ENCODE peak calls at places on chromosome 18, in six cellular contexts. One of them, this sample, is unnamed.

GRCh38 chr18:44651453-44651852 is 29.2 kb upstream of the SETBP1 start:
- DNase-seq in neuronal stem cell: no peak
- DNase-seq in IMR-90: peak; percentile 54
- DNase-seq in H1: no peak
- DNase-seq in H9: no peak
- DNase-seq in trophoblast cell: peak; percentile 63
- DNase-seq in this sample: peak; percentile 70

GRCh38 chr18:44411971-44412370 is 268.7 kb upstream of the SETBP1 start:
- DNase-seq in neuronal stem cell: no peak
- DNase-seq in IMR-90: no peak
- DNase-seq in H1: no peak
- DNase-seq in H9: no peak
- DNase-seq in trophoblast cell: no peak
- DNase-seq in this sample: no peak

GRCh38 chr18:26536032-26536431 is 12.3 kb downstream of the KCTD1 start:
- DNase-seq in neuronal stem cell: no peak
- DNase-seq in IMR-90: no peak
- DNase-seq in H1: no peak
- DNase-seq in H9: no peak
- DNase-seq in trophoblast cell: no peak
- DNase-seq in this sample: no peak

GRCh38 chr18:34287825-34288224 is 63.1 kb upstream of the NOL4 start:
- DNase-seq in neuronal stem cell: no peak
- DNase-seq in IMR-90: no peak
- DNase-seq in H1: no peak
- DNase-seq in H9: no peak
- DNase-seq in trophoblast cell: no peak
- DNase-seq in this sample: no peak

GRCh38 chr18:59501876-59502221 is 142.8 kb upstream of the LMAN1 start:
- DNase-seq in neuronal stem cell: no peak
- DNase-seq in IMR-90: no peak
- DNase-seq in H1: no peak
- DNase-seq in H9: no peak
- DNase-seq in trophoblast cell: no peak
- DNase-seq in this sample: no peak

GRCh38 chr18:79682896-79683625 is 3.5 kb downstream of the CTDP1 start:
- DNase-seq in neuronal stem cell: no peak
- DNase-seq in IMR-90: no peak
- DNase-seq in H1: no peak
- DNase-seq in H9: no peak
- DNase-seq in trophoblast cell: no peak
- DNase-seq in this sample: no peak

GRCh38 chr18:24071779-24072178 is 57.2 kb downstream of the TTC39C start:
- DNase-seq in neuronal stem cell: no peak
- DNase-seq in IMR-90: no peak
- DNase-seq in H1: no peak
- DNase-seq in H9: no peak
- DNase-seq in trophoblast cell: no peak
- DNase-seq in this sample: no peak

GRCh38 chr18:55448390-55448789 is 139.6 kb downstream of the TCF4 start:
- DNase-seq in neuronal stem cell: no peak
- DNase-seq in IMR-90: no peak
- DNase-seq in H1: no peak
- DNase-seq in H9: no peak
- DNase-seq in trophoblast cell: no peak
- DNase-seq in this sample: no peak

GRCh38 chr18:9612215-9612830 is 2.0 kb downstream of the PPP4R1 start:
- DNase-seq in neuronal stem cell: no peak
- DNase-seq in IMR-90: peak; percentile 58
- DNase-seq in H1: no peak
- DNase-seq in H9: no peak
- DNase-seq in trophoblast cell: peak; percentile 12
- DNase-seq in this sample: peak; percentile 66

GRCh38 chr18:13577091-13577697 is 149.2 kb downstream of the FAM210A start:
- DNase-seq in neuronal stem cell: no peak
- DNase-seq in IMR-90: peak; percentile 7
- DNase-seq in H1: no peak
- DNase-seq in H9: no peak
- DNase-seq in trophoblast cell: no peak
- DNase-seq in this sample: no peak

GRCh38 chr18:32460046-32460785 is 10.5 kb downstream of the GAREM1 start:
- DNase-seq in neuronal stem cell: no peak
- DNase-seq in IMR-90: no peak
- DNase-seq in H1: no peak
- DNase-seq in H9: no peak
- DNase-seq in trophoblast cell: no peak
- DNase-seq in this sample: no peak

GRCh38 chr18:7272268-7273049 is 41.6 kb downstream of the LRRC30 start:
- DNase-seq in neuronal stem cell: peak; percentile 63
- DNase-seq in IMR-90: peak; percentile 61
- DNase-seq in H1: peak; percentile 46
- DNase-seq in H9: peak; percentile 67
- DNase-seq in trophoblast cell: peak; percentile 65
- DNase-seq in this sample: peak; percentile 63

DNA sequence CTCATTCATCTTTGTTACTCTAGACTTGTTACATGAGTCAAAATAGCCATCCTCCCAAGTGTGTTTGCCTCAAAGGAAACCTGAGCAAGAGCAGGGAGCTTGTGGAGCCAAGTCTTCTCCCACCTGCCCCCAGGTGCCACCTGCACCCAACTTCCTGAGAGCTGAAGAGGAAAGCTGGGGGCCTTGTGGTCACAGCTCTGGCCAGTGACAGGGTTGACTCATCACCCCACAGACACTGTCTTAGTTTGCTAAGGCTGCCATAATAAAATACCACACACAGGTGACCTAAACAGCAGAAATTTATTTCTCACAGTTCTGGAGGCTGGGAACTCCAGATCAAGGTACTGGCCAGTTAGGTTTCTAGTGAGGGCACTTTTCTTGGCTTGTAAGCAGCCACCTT is 99.6 kb downstream of the TPGS2 start:
- DNase-seq in neuronal stem cell: no peak
- DNase-seq in IMR-90: no peak
- DNase-seq in H1: no peak
- DNase-seq in H9: no peak
- DNase-seq in trophoblast cell: no peak
- DNase-seq in this sample: no peak
- H3K14ac ChIP-seq in neuronal stem cell: no peak overlapping the region
- H3K14ac ChIP-seq in IMR-90: no peak overlapping the region
- H3K14ac ChIP-seq in H1: no peak overlapping the region
- H3K14ac ChIP-seq in H9: no peak overlapping the region
- H3K14ac ChIP-seq in trophoblast cell: no peak overlapping the region
- H3K14ac ChIP-seq in this sample: no peak overlapping the region

GRCh38 chr18:37612519-37612918 is 46.9 kb upstream of the CELF4 start:
- DNase-seq in neuronal stem cell: no peak
- DNase-seq in IMR-90: no peak
- DNase-seq in H1: no peak
- DNase-seq in H9: no peak
- DNase-seq in trophoblast cell: no peak
- DNase-seq in this sample: no peak
- H3K14ac ChIP-seq in neuronal stem cell: no peak overlapping the region
- H3K14ac ChIP-seq in IMR-90: no peak overlapping the region
- H3K14ac ChIP-seq in H1: no peak overlapping the region
- H3K14ac ChIP-seq in H9: no peak overlapping the region
- H3K14ac ChIP-seq in trophoblast cell: no peak overlapping the region
- H3K14ac ChIP-seq in this sample: no peak overlapping the region

DNA sequence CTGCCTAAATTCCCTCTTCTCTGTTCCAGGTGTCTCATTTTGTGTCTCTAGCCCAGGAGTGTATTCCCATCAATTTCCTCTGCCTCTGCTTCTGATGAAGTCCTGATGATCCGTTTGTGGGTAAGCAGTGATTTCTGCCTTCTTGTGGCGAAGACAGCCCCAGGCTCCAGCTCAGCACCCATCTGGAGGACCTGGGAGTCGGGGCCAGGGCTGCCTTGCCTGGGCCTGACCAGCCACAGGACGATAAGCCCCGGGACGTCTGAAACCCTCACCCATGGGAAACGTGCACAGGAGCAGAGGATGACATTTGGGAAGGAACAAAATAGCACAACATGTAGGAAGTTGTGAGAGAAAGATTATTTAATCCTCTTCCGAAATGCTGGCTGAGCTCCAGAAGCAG is 206.9 kb downstream of the FBXO15 start:
- DNase-seq in neuronal stem cell: no peak
- DNase-seq in IMR-90: no peak
- DNase-seq in H1: no peak
- DNase-seq in H9: no peak
- DNase-seq in trophoblast cell: no peak
- DNase-seq in this sample: no peak
- H3K14ac ChIP-seq in neuronal stem cell: no peak overlapping the region
- H3K14ac ChIP-seq in IMR-90: no peak overlapping the region
- H3K14ac ChIP-seq in H1: no peak overlapping the region
- H3K14ac ChIP-seq in H9: no peak overlapping the region
- H3K14ac ChIP-seq in trophoblast cell: no peak overlapping the region
- H3K14ac ChIP-seq in this sample: no peak overlapping the region

GRCh38 chr18:36307513-36307912 is 10.0 kb downstream of the FHOD3 start:
- DNase-seq in neuronal stem cell: no peak
- DNase-seq in IMR-90: peak; percentile 84
- DNase-seq in H1: no peak
- DNase-seq in H9: no peak
- DNase-seq in trophoblast cell: no peak
- DNase-seq in this sample: peak; percentile 23

GRCh38 chr18:36303203-36303844 is 5.8 kb downstream of the FHOD3 start:
- DNase-seq in neuronal stem cell: no peak
- DNase-seq in IMR-90: no peak
- DNase-seq in H1: no peak
- DNase-seq in H9: no peak
- DNase-seq in trophoblast cell: no peak
- DNase-seq in this sample: no peak

GRCh38 chr18:36302676-36303075 is 5.2 kb downstream of the FHOD3 start:
- DNase-seq in neuronal stem cell: no peak
- DNase-seq in IMR-90: peak; percentile 42
- DNase-seq in H1: no peak
- DNase-seq in H9: no peak
- DNase-seq in trophoblast cell: no peak
- DNase-seq in this sample: peak; percentile 30

GRCh38 chr18:36305375-36305774 is 7.9 kb downstream of the FHOD3 start:
- DNase-seq in neuronal stem cell: no peak
- DNase-seq in IMR-90: no peak
- DNase-seq in H1: no peak
- DNase-seq in H9: no peak
- DNase-seq in trophoblast cell: no peak
- DNase-seq in this sample: no peak

GRCh38 chr18:36304723-36305122 is 7.2 kb downstream of the FHOD3 start:
- DNase-seq in neuronal stem cell: no peak
- DNase-seq in IMR-90: no peak
- DNase-seq in H1: no peak
- DNase-seq in H9: no peak
- DNase-seq in trophoblast cell: no peak
- DNase-seq in this sample: no peak
- H3K14ac ChIP-seq in neuronal stem cell: no peak overlapping the region
- H3K14ac ChIP-seq in IMR-90: no peak overlapping the region
- H3K14ac ChIP-seq in H1: no peak overlapping the region
- H3K14ac ChIP-seq in H9: no peak overlapping the region
- H3K14ac ChIP-seq in trophoblast cell: no peak overlapping the region
- H3K14ac ChIP-seq in this sample: no peak overlapping the region